ENCODE peak calls at places on chromosomes 7 and 10, in seven cellular contexts. N, K, V, A, R, E and M are unnamed samples.

GRCh38 chr10:99648717-99649116 is 10.6 kb upstream of the ENTPD7 start:
- DNase-seq in A (no peak), E (no peak), V (no peak), K (no peak), R (no peak), N (no peak), M (no peak)

GRCh38 chr10:35600193-35600592 is 4.9 kb upstream of the GJD4 start:
- DNase-seq in A (no peak), V (no peak), E (peak), R (no peak), N (no peak), K (no peak), M (no peak)

GRCh38 chr10:27446091-27446918 is 57.8 kb upstream of the RAB18 start:
- DNase-seq in V (no peak), K (no peak), R (no peak), N (peak), A (peak), E (peak), M (no peak)

GRCh38 chr10:47025540-47026300 is 114.5 kb downstream of the PTPN20 start:
- DNase-seq in V (no peak), K (no peak), A (peak), N (no peak), R (no peak), E (peak), M (peak)

GRCh38 chr7:150385240-150385830 is 6.2 kb downstream of the ZNF775 start:
- DNase-seq in A (no peak), R (no peak), N (no peak), K (no peak), E (peak), V (no peak), M (no peak)

GRCh38 chr7:48298779-48299178 is 127.5 kb downstream of the ABCA13 start:
- DNase-seq in K (peak), V (no peak), A (peak), R (no peak), E (no peak), N (no peak), M (no peak)

GRCh38 chr10:121860810-121861209 is 67.0 kb downstream of the ATE1 start:
- DNase-seq in K (no peak), V (no peak), N (no peak), R (no peak), A (no peak), E (no peak), M (no peak)

GRCh38 chr10:89665302-89665701 is 20.3 kb upstream of the PANK1 start:
- DNase-seq in A (no peak), E (peak), R (no peak), N (no peak), K (no peak), V (no peak), M (no peak)

GRCh38 chr7:21261627-21262564 is 166.0 kb upstream of the SP4 start:
- DNase-seq in K (peak), V (peak), R (peak), A (peak), E (peak), N (peak), M (peak)